ENCODE peak calls at places on chromosome 1, in ten cellular contexts. A is uterus, W is H1, Y is heart left ventricle, M is AG04450, Z is neural progenitor cell, R is endodermal cell, D is thoracic aorta, B is BE2C, E is heart right ventricle. L is an unnamed sample.

GRCh38 chr1:207309775-207310273 is 11.7 kb upstream of the CD55 start:
- DNase-seq in A (peak; percentile 29), W (no peak), Y (peak; percentile 49), M (peak; percentile 38), Z (no peak), R (peak; percentile 52), D (no peak), B (no peak), E (no peak), L (no peak)

GRCh38 chr1:207032528-207033017 is at the start of gene C1orf116:
- DNase-seq in A (no peak), W (peak; percentile 81), Y (no peak), M (no peak), Z (peak; percentile 61), R (peak; percentile 94), D (no peak), B (no peak), E (no peak), L (no peak)

GRCh38 chr1:222224576-222224975 is 323.3 kb downstream of the HHIPL2 start:
- DNase-seq in A (no peak), W (no peak), Y (no peak), M (no peak), Z (no peak), R (no peak), D (no peak), B (no peak), E (no peak), L (no peak)

GRCh38 chr1:232689714-232690113 is 59.8 kb upstream of the SIPA1L2 start:
- DNase-seq in A (no peak), W (no peak), Y (no peak), M (no peak), Z (no peak), R (no peak), D (no peak), B (no peak), E (no peak), L (no peak)

GRCh38 chr1:206921772-206922265 is at the start of gene FCMR:
- DNase-seq in A (no peak), W (no peak), Y (no peak), M (no peak), Z (no peak), R (no peak), D (no peak), B (no peak), E (peak; percentile 19), L (no peak)

GRCh38 chr1:241440904-241441303 is 78.7 kb downstream of the FH start:
- DNase-seq in A (no peak), W (no peak), Y (no peak), M (no peak), Z (no peak), R (no peak), D (no peak), B (no peak), E (no peak), L (no peak)

GRCh38 chr1:38989979-38990378 is 1.1 kb upstream of the AKIRIN1 start:
- DNase-seq in A (no peak), W (no peak), Y (no peak), M (no peak), Z (no peak), R (no peak), D (no peak), B (no peak), E (no peak), L (no peak)

GRCh38 chr1:27760411-27760810 is 12.6 kb upstream of the STX12 start:
- DNase-seq in A (no peak), W (no peak), Y (no peak), M (no peak), Z (no peak), R (no peak), D (no peak), B (no peak), E (no peak), L (no peak)

GRCh38 chr1:16243408-16243690 is 6.4 kb upstream of the CPLANE2 start:
- DNase-seq in A (no peak), W (no peak), Y (no peak), M (no peak), Z (no peak), R (no peak), D (no peak), B (no peak), E (no peak), L (no peak)

GRCh38 chr1:20875198-20875973 is 88.3 kb upstream of the HP1BP3 start:
- DNase-seq in A (no peak), W (no peak), Y (no peak), M (no peak), Z (no peak), R (no peak), D (no peak), B (no peak), E (no peak), L (no peak)

GRCh38 chr1:85134583-85135455 is 66.0 kb downstream of the SYDE2 start:
- DNase-seq in A (no peak), W (no peak), Y (no peak), M (peak; percentile 59), Z (no peak), R (no peak), D (no peak), B (no peak), E (no peak), L (peak; percentile 46)

GRCh38 chr1:15578921-15579682 is 5.7 kb downstream of the AGMAT start:
- DNase-seq in A (no peak), W (no peak), Y (no peak), M (no peak), Z (no peak), R (no peak), D (no peak), B (no peak), E (no peak), L (no peak)

GRCh38 chr1:45221716-45222115 is 15.3 kb upstream of the ZSWIM5 start:
- DNase-seq in A (no peak), W (no peak), Y (no peak), M (no peak), Z (no peak), R (peak; percentile 47), D (no peak), B (no peak), E (no peak), L (no peak)

GRCh38 chr1:63487336-63488065 is 35.5 kb downstream of the ITGB3BP start:
- DNase-seq in A (no peak), W (no peak), Y (no peak), M (peak; percentile 85), Z (no peak), R (no peak), D (no peak), B (no peak), E (peak; percentile 16), L (peak; percentile 15)

GRCh38 chr1:115465802-115466363 is 127.8 kb upstream of the NGF start:
- DNase-seq in A (no peak), W (no peak), Y (no peak), M (no peak), Z (no peak), R (peak; percentile 46), D (no peak), B (no peak), E (no peak), L (no peak)

GRCh38 chr1:115462677-115463076 is 124.6 kb upstream of the NGF start:
- DNase-seq in A (no peak), W (no peak), Y (no peak), M (no peak), Z (no peak), R (no peak), D (no peak), B (no peak), E (no peak), L (no peak)

GRCh38 chr1:115466433-115466832 is 128.4 kb upstream of the NGF start:
- DNase-seq in A (no peak), W (no peak), Y (no peak), M (no peak), Z (peak; percentile 11), R (peak; percentile 63), D (no peak), B (no peak), E (no peak), L (no peak)

GRCh38 chr1:115461526-115461925 is 123.5 kb upstream of the NGF start:
- DNase-seq in A (no peak), W (no peak), Y (no peak), M (no peak), Z (no peak), R (no peak), D (no peak), B (no peak), E (no peak), L (no peak)

GRCh38 chr1:115463347-115463746 is 125.3 kb upstream of the NGF start:
- DNase-seq in A (no peak), W (no peak), Y (no peak), M (no peak), Z (no peak), R (no peak), D (no peak), B (no peak), E (peak; percentile 24), L (no peak)
- TF ChIP-seq CTCF in A (no peak), W (no peak), Y (peak; percentile 47), M (no peak), Z (no peak), R (peak; percentile 56), D (no peak), B (no peak), E (peak; percentile 33), L (peak; percentile 19)

GRCh38 chr1:112714313-112715263 is 544 bp downstream of the PPM1J start:
- DNase-seq in A (no peak), W (no peak), Y (no peak), M (no peak), Z (peak; percentile 59), R (peak; percentile 78), D (no peak), B (no peak), E (peak; percentile 58), L (no peak)
- H3K4me3 ChIP-seq in A (peak overlapping the region; percentile 70), W (peak overlapping the region; percentile 60), Y (peak overlapping the region; percentile 93), M (peak overlapping the region; percentile 68), Z (peak overlapping the region; percentile 60), R (peak overlapping the region; percentile 76), D (peak overlapping the region; percentile 73), B (peak overlapping the region; percentile 56), E (peak overlapping the region; percentile 55), L (peak overlapping the region; percentile 61)

GRCh38 chr1:2466270-2466665 is 9.8 kb upstream of the PLCH2 start:
- DNase-seq in A (no peak), W (no peak), Y (no peak), M (no peak), Z (no peak), R (no peak), D (no peak), B (no peak), E (no peak), L (no peak)
- H3K27me3 ChIP-seq in A (peaks cover 7% of the 10 kb centered on the region), W (no peaks in the 10 kb centered on the region), Y (peaks cover 76% of the 10 kb centered on the region), M (peaks cover 50% of the 10 kb centered on the region), Z (peaks cover 25% of the 10 kb centered on the region), R (no peaks in the 10 kb centered on the region), D (peaks cover 4% of the 10 kb centered on the region), B (no peaks in the 10 kb centered on the region), E (peaks cover 91% of the 10 kb centered on the region), L (peaks cover 23% of the 10 kb centered on the region)

DNA sequence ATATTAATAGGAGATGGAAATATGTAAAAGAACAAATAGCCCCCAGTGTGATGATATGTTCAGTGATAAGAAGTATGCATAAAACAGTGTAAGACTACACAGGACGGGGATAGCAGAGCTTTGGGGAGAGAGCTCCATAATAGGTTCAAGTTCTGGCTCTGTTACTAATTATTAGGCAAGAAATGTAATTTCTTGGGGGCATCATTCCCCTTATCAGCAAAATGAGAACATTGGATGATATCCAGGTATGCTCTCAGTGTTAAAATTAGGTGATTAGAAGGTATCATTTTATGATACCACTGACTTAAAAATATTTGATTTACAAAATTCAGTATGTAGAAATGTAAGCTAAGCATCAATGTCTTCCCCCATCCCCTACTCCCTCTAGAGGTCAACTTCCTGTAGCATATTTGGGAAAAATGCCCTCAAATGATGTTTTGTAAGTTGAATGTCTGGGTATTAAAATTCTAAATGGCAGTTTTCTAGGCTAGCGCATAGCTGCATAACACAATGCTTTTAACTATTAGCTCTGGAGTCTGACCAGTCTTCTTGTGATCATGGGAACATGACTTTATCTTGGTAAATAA is 585.7 kb upstream of the CAMK1G start:
- DNase-seq in A (no peak), W (no peak), Y (no peak), M (no peak), Z (no peak), R (no peak), D (no peak), B (no peak), E (no peak), L (no peak)
- TF ChIP-seq CTCF in A (no peak), W (no peak), Y (no peak), M (peak; percentile 40), Z (peak; percentile 45), R (peak; percentile 76), D (peak; percentile 10), B (peak; percentile 75), E (peak; percentile 12), L (peak; percentile 66)

L was measured in BJ.